ENCODE peak calls at places on chromosomes 4 and X, in four cellular contexts. T, S, L and N are unnamed samples.

GRCh38 chr4:91325495-91325894 is 978.3 kb upstream of the GRID2 start:
- DNase-seq in T (no peak), S (no peak), L (no peak), N (peak)

GRCh38 chr4:689498-690122 is 659 bp upstream of the SLC49A3 start:
- DNase-seq in T (no peak), S (no peak), L (no peak), N (no peak)

GRCh38 chrX:25524150-25524549 is 508.4 kb upstream of the ARX start:
- DNase-seq in T (no peak), S (no peak), L (no peak), N (no peak)

GRCh38 chrX:36198575-36198974 is 279.0 kb downstream of the CFAP47 start:
- DNase-seq in T (no peak), S (no peak), L (no peak), N (no peak)

GRCh38 chr4:4481394-4482000 is 60.4 kb downstream of the STX18 start:
- DNase-seq in T (no peak), S (no peak), L (peak), N (no peak)

GRCh38 chr4:28010543-28011235 is 1150.0 kb downstream of the STIM2 start:
- DNase-seq in T (peak), S (no peak), L (peak), N (no peak)

GRCh38 chr4:156560701-156561100 is 410.9 kb downstream of the PDGFC start:
- DNase-seq in T (no peak), S (no peak), L (no peak), N (no peak)

GRCh38 chr4:99723555-99724450 is 66.2 kb upstream of the C4orf54 start:
- DNase-seq in T (peak), S (no peak), L (peak), N (peak)

GRCh38 chrX:101303790-101304189 is 12.7 kb upstream of the TAF7L start:
- DNase-seq in T (no peak), S (no peak), L (no peak), N (no peak)

GRCh38 chr4:170868191-170868590 is 778.4 kb upstream of the AADAT start:
- DNase-seq in T (no peak), S (no peak), L (no peak), N (no peak)

GRCh38 chr4:122992111-122992510 is 69.7 kb upstream of the NUDT6 start:
- DNase-seq in T (peak), S (no peak), L (peak), N (no peak)

GRCh38 chr4:176794151-176794550 is 1.4 kb upstream of the VEGFC start:
- DNase-seq in T (peak), S (no peak), L (peak), N (no peak)

GRCh38 chr4:173531085-173531965 is 1.3 kb upstream of the HAND2 start:
- DNase-seq in T (no peak), S (no peak), L (no peak), N (no peak)